ENCODE peak calls at places on chromosomes 11 and 22, in five cellular contexts. R is AG08395, Z is small intestine, Q is mammary epithelial cell, B is prostate gland. A is an unnamed sample.
A peak's percentile ranks its signal among the peaks of the same experiment; 100 is the strongest.

GRCh38 chr11:96256213-96256580 is 86.8 kb downstream of the MAML2 start:
- DNase-seq in R (no peak), Z (no peak), Q (no peak), B (no peak), A (no peak)

GRCh38 chr11:14973621-14974020 is 1.5 kb upstream of the CALCA start:
- DNase-seq in R (no peak), Z (no peak), Q (no peak), B (no peak), A (no peak)

GRCh38 chr11:15926071-15926470 is 430.3 kb downstream of the SOX6 start:
- DNase-seq in R (no peak), Z (no peak), Q (peak; percentile 63), B (no peak), A (no peak)

GRCh38 chr11:86931965-86932332 is 23.2 kb downstream of the FZD4 start:
- DNase-seq in R (peak; percentile 49), Z (no peak), Q (peak; percentile 66), B (no peak), A (no peak)

GRCh38 chr11:114432893-114433292 is 6.4 kb upstream of the REXO2 start:
- DNase-seq in R (no peak), Z (no peak), Q (no peak), B (no peak), A (no peak)

GRCh38 chr11:107756553-107756952 is 44.7 kb upstream of the SLN start:
- DNase-seq in R (no peak), Z (no peak), Q (no peak), B (no peak), A (no peak)

GRCh38 chr11:29351301-29351873 is 665.4 kb downstream of the KCNA4 start:
- DNase-seq in R (no peak), Z (no peak), Q (no peak), B (no peak), A (no peak)

GRCh38 chr11:11876458-11876857 is 34.7 kb downstream of the USP47 start:
- DNase-seq in R (no peak), Z (no peak), Q (no peak), B (no peak), A (peak; percentile 56)

GRCh38 chr22:43847376-43848289 is 14.7 kb downstream of the SULT4A1 start:
- DNase-seq in R (no peak), Z (no peak), Q (no peak), B (no peak), A (no peak)

GRCh38 chr22:47190276-47190956 is 428.0 kb downstream of the TBC1D22A start:
- DNase-seq in R (no peak), Z (no peak), Q (no peak), B (no peak), A (no peak)

GRCh38 chr11:23564370-23564769 is 704.1 kb upstream of the CCDC179 start:
- DNase-seq in R (no peak), Z (no peak), Q (no peak), B (no peak), A (no peak)

GRCh38 chr11:67045314-67045713 is 11.3 kb upstream of the RHOD start:
- DNase-seq in R (peak; percentile 79), Z (no peak), Q (peak; percentile 89), B (no peak), A (no peak)

GRCh38 chr11:95568236-95568635 is 221.3 kb downstream of the FAM76B start:
- DNase-seq in R (no peak), Z (no peak), Q (no peak), B (no peak), A (no peak)

GRCh38 chr22:44709881-44710400 is 7.9 kb downstream of the PRR5 start:
- DNase-seq in R (no peak), Z (no peak), Q (no peak), B (no peak), A (no peak)

A was measured in HT-29.